ENCODE peak calls at places on chromosomes 12 and 14, in seven cellular contexts. E is caudate nucleus, X is cardiac fibroblast, L is neural crest cell, U is Kasumi-1, T is HAP-1, J is fibroblast of the aortic adventitia. K is an unnamed sample.

GRCh38 chr12:128791395-128792322 is 32.1 kb downstream of the SLC15A4 start:
- DNase-seq in E (no peak), X (no peak), L (no peak), U (no peak), T (no peak), J (no peak), K (no peak)

GRCh38 chr12:124765571-124766489 is 97.8 kb downstream of the SCARB1 start:
- DNase-seq in E (no peak), X (no peak), L (no peak), U (no peak), T (no peak), J (peak), K (no peak)

GRCh38 chr12:117120787-117121186 is 21.6 kb upstream of the TESC start:
- DNase-seq in E (no peak), X (no peak), L (no peak), U (no peak), T (no peak), J (no peak), K (no peak)

GRCh38 chr12:1329784-1330474 is 264.5 kb downstream of the FBXL14 start:
- DNase-seq in E (no peak), X (no peak), L (no peak), U (no peak), T (no peak), J (no peak), K (no peak)

GRCh38 chr14:71103662-71104484 is 196.6 kb downstream of the PCNX1 start:
- DNase-seq in E (no peak), X (peak), L (no peak), U (peak), T (peak), J (peak), K (peak)

GRCh38 chr12:67025543-67026114 is 243.5 kb upstream of the CAND1 start:
- DNase-seq in E (no peak), X (peak), L (peak), U (peak), T (peak), J (peak), K (peak)

GRCh38 chr14:54251356-54251755 is 145.5 kb upstream of the CDKN3 start:
- DNase-seq in E (no peak), X (no peak), L (no peak), U (no peak), T (no peak), J (peak), K (no peak)

GRCh38 chr12:112191840-112192321 is 66.5 kb downstream of the TRAFD1 start:
- DNase-seq in E (no peak), X (peak), L (no peak), U (no peak), T (no peak), J (peak), K (no peak)

GRCh38 chr12:108850854-108851573 is 6.4 kb downstream of the SSH1 start:
- DNase-seq in E (peak), X (peak), L (no peak), U (no peak), T (no peak), J (peak), K (no peak)

GRCh38 chr14:102490456-102490855 is 19.1 kb downstream of the ANKRD9 start:
- DNase-seq in E (no peak), X (no peak), L (no peak), U (no peak), T (no peak), J (no peak), K (no peak)

GRCh38 chr14:65387171-65387570 is 25.4 kb upstream of the FUT8 start:
- DNase-seq in E (no peak), X (no peak), L (no peak), U (no peak), T (no peak), J (no peak), K (no peak)

GRCh38 chr12:113440947-113441782 is 19.0 kb downstream of the SDSL start:
- DNase-seq in E (no peak), X (no peak), L (no peak), U (no peak), T (no peak), J (no peak), K (no peak)

GRCh38 chr14:73784065-73784987 is 67.3 kb upstream of the PTGR2 start:
- DNase-seq in E (no peak), X (peak), L (no peak), U (no peak), T (no peak), J (peak), K (no peak)

GRCh38 chr12:56987011-56987410 is 19.3 kb downstream of the ZBTB39 start:
- DNase-seq in E (no peak), X (no peak), L (no peak), U (no peak), T (no peak), J (no peak), K (no peak)

GRCh38 chr12:12469386-12469785 is 93.3 kb downstream of the DUSP16 start:
- DNase-seq in E (no peak), X (no peak), L (no peak), U (no peak), T (no peak), J (no peak), K (no peak)

GRCh38 chr14:52790011-52790755 is 1.2 kb downstream of the GNPNAT1 start:
- DNase-seq in E (no peak), X (peak), L (no peak), U (no peak), T (no peak), J (peak), K (no peak)

GRCh38 chr12:30110505-30110904 is 326.8 kb upstream of the TMTC1 start:
- DNase-seq in E (no peak), X (no peak), L (no peak), U (no peak), T (no peak), J (no peak), K (no peak)

GRCh38 chr12:123106640-123107359 is 44.1 kb downstream of the PITPNM2 start:
- DNase-seq in E (no peak), X (peak), L (no peak), U (peak), T (no peak), J (no peak), K (no peak)

GRCh38 chr12:58387199-58387598 is 445.8 kb downstream of the ATP23 start:
- DNase-seq in E (no peak), X (peak), L (no peak), U (no peak), T (no peak), J (peak), K (no peak)

GRCh38 chr12:110372056-110372425 is 31.5 kb downstream of the ANAPC7 start:
- DNase-seq in E (no peak), X (no peak), L (no peak), U (no peak), T (no peak), J (no peak), K (no peak)

GRCh38 chr12:102961488-102961801 is 4.0 kb downstream of the ASCL1 start:
- DNase-seq in E (no peak), X (no peak), L (no peak), U (no peak), T (no peak), J (no peak), K (no peak)

GRCh38 chr14:95183082-95183481 is 25.8 kb upstream of the DICER1 start:
- DNase-seq in E (no peak), X (no peak), L (no peak), U (no peak), T (no peak), J (no peak), K (no peak)

GRCh38 chr14:80387563-80387981 is 176.3 kb upstream of the DIO2 start:
- DNase-seq in E (peak), X (no peak), L (no peak), U (no peak), T (no peak), J (peak), K (no peak)

GRCh38 chr12:50120521-50120920 is 8.5 kb downstream of the COX14 start:
- DNase-seq in E (no peak), X (no peak), L (no peak), U (no peak), T (no peak), J (no peak), K (no peak)

GRCh38 chr12:88703790-88704189 is 123.5 kb upstream of the KITLG start:
- DNase-seq in E (no peak), X (peak), L (no peak), U (no peak), T (no peak), J (peak), K (no peak)

GRCh38 chr14:54175298-54175942 is 218.8 kb upstream of the BMP4 start:
- DNase-seq in E (peak), X (peak), L (peak), U (peak), T (peak), J (peak), K (peak)

GRCh38 chr12:67794151-67794550 is 145.6 kb downstream of the DYRK2 start:
- DNase-seq in E (no peak), X (peak), L (no peak), U (no peak), T (no peak), J (peak), K (no peak)

GRCh38 chr14:94320243-94320642 is 2.9 kb downstream of the SERPINA6 start:
- DNase-seq in E (no peak), X (no peak), L (no peak), U (peak), T (no peak), J (no peak), K (no peak)